ENCODE peak calls at places on chromosomes 11 and 22, in eight cellular contexts. T is stimulated activated effector memory CD8-positive, alpha-beta T cell treated with anti-CD3 and anti-CD28 coated beads, Interleukin-12 subunit alpha, Interleukin-12 subunit beta, amount 100 ng/mL, for 72 hours; P is hepatocyte; J is NCI-H345; L is activated CD4-positive, alpha-beta T cell treated with anti-CD3 and anti-CD28 coated beads, Interleukin-2, amount 50 U/mL, for 1 hour; S is AG09319; Y is stimulated activated CD4-positive, alpha-beta T cell treated with anti-CD3 and anti-CD28 coated beads, Interleukin-12 subunit alpha, Interleukin-12 subunit beta, amount 100 ng/mL, for 48 hours; A is COLO829. B is an unnamed sample.

GRCh38 chr11:5658318-5658717 is 26.6 kb downstream of the TRIM5 start:
- DNase-seq in T (no peak), P (no peak), J (no peak), L (no peak), S (no peak), Y (no peak), A (no peak), B (no peak)

GRCh38 chr11:129445226-129445625 is 69.6 kb downstream of the BARX2 start:
- DNase-seq in T (no peak), P (no peak), J (no peak), L (no peak), S (no peak), Y (no peak), A (no peak), B (no peak)

GRCh38 chr22:48051796-48052620 is 1289.6 kb downstream of the TBC1D22A start:
- DNase-seq in T (no peak), P (no peak), J (peak; percentile 3), L (no peak), S (no peak), Y (no peak), A (no peak), B (no peak)

GRCh38 chr11:83257638-83258229 is 28.4 kb downstream of the CCDC90B start:
- DNase-seq in T (no peak), P (peak; percentile 7), J (no peak), L (no peak), S (no peak), Y (no peak), A (peak; percentile 45), B (no peak)

GRCh38 chr11:86955111-86955673 is at the start of gene FZD4:
- DNase-seq in T (peak; percentile 64), P (peak; percentile 97), J (peak; percentile 92), L (peak; percentile 12), S (peak; percentile 72), Y (peak; percentile 58), A (peak; percentile 71), B (peak; percentile 86)

GRCh38 chr22:48498526-48499331 is 1328.9 kb downstream of the BRD1 start:
- DNase-seq in T (no peak), P (no peak), J (no peak), L (no peak), S (no peak), Y (no peak), A (no peak), B (no peak)

GRCh38 chr11:7657306-7658025 is 15.8 kb downstream of the CYB5R2 start:
- DNase-seq in T (no peak), P (peak; percentile 74), J (peak; percentile 53), L (no peak), S (peak; percentile 60), Y (no peak), A (peak; percentile 61), B (peak; percentile 71)

GRCh38 chr22:22892096-22893052 is 4.8 kb downstream of the IGLL5 start:
- DNase-seq in T (no peak), P (no peak), J (no peak), L (no peak), S (no peak), Y (no peak), A (no peak), B (no peak)

GRCh38 chr11:107591098-107591445 is at the start of gene ELMOD1:
- DNase-seq in T (peak; percentile 16), P (peak; percentile 78), J (peak; percentile 31), L (peak; percentile 8), S (no peak), Y (peak; percentile 37), A (no peak), B (peak; percentile 68)

GRCh38 chr11:57501951-57502350 is 13.6 kb downstream of the SLC43A1 start:
- DNase-seq in T (no peak), P (no peak), J (no peak), L (no peak), S (no peak), Y (no peak), A (no peak), B (no peak)

GRCh38 chr11:87926250-87926970 is 248.8 kb downstream of the RAB38 start:
- DNase-seq in T (no peak), P (peak; percentile 74), J (no peak), L (no peak), S (no peak), Y (no peak), A (peak; percentile 2), B (no peak)

GRCh38 chr11:62402226-62402625 is 16.6 kb upstream of the SCGB1A1 start:
- DNase-seq in T (peak; percentile 23), P (no peak), J (no peak), L (peak; percentile 40), S (no peak), Y (peak; percentile 43), A (no peak), B (peak; percentile 78)

GRCh38 chr11:130023204-130023603 is 20.6 kb upstream of the PRDM10 start:
- DNase-seq in T (no peak), P (no peak), J (no peak), L (no peak), S (no peak), Y (no peak), A (no peak), B (no peak)

GRCh38 chr22:46984751-46985506 is 222.5 kb downstream of the TBC1D22A start:
- DNase-seq in T (no peak), P (no peak), J (peak; percentile 24), L (no peak), S (no peak), Y (no peak), A (peak; percentile 30), B (no peak)

GRCh38 chr11:85947431-85948272 is 92.5 kb downstream of the CCDC83 start:
- DNase-seq in T (no peak), P (peak; percentile 19), J (no peak), L (no peak), S (peak; percentile 80), Y (peak; percentile 10), A (peak; percentile 89), B (peak; percentile 63)

GRCh38 chr11:120689591-120689990 is 178.0 kb downstream of the GRIK4 start:
- DNase-seq in T (no peak), P (no peak), J (no peak), L (no peak), S (no peak), Y (no peak), A (no peak), B (no peak)

GRCh38 chr11:128575174-128575955 is 12.0 kb downstream of the ETS1 start:
- DNase-seq in T (no peak), P (no peak), J (no peak), L (no peak), S (no peak), Y (no peak), A (no peak), B (no peak)

GRCh38 chr11:96508861-96509260 is 119.0 kb downstream of the JRKL start:
- DNase-seq in T (no peak), P (no peak), J (no peak), L (no peak), S (no peak), Y (no peak), A (no peak), B (no peak)

GRCh38 chr11:114563077-114563476 is 3.4 kb upstream of the NXPE1 start:
- DNase-seq in T (no peak), P (peak; percentile 49), J (no peak), L (no peak), S (no peak), Y (no peak), A (peak; percentile 51), B (no peak)

GRCh38 chr11:1006762-1007161 is 29.8 kb downstream of the MUC6 start:
- DNase-seq in T (no peak), P (no peak), J (peak; percentile 81), L (no peak), S (no peak), Y (no peak), A (no peak), B (no peak)

GRCh38 chr11:102603091-102603490 is 22.0 kb downstream of the MMP20 start:
- DNase-seq in T (no peak), P (no peak), J (no peak), L (no peak), S (no peak), Y (no peak), A (peak; percentile 74), B (no peak)

GRCh38 chr11:57348636-57349323 is 10.6 kb downstream of the P2RX3 start:
- DNase-seq in T (no peak), P (no peak), J (no peak), L (no peak), S (no peak), Y (no peak), A (no peak), B (no peak)

B was measured in tibial artery.